ENCODE peak calls at places on chromosome 5, in nine cellular contexts. O, A, Q, F, W, L, H, D and S are unnamed samples.
A peak's percentile ranks its signal among the peaks of the same experiment; 100 is the strongest.

GRCh38 chr5:154740957-154741356 is 14.2 kb upstream of the LARP1 start:
- DNase-seq in O (no peak), A (no peak), Q (peak; percentile 89), F (peak; percentile 49), W (no peak), L (no peak), H (no peak), D (no peak), S (no peak)

GRCh38 chr5:4570047-4571015 is 569.8 kb upstream of the ADAMTS16 start:
- DNase-seq in O (no peak), A (no peak), Q (no peak), F (no peak), W (no peak), L (no peak), H (no peak), D (no peak), S (peak; percentile 57)

GRCh38 chr5:152406082-152406481 is 1.0 kb upstream of the NMUR2 start:
- DNase-seq in O (no peak), A (no peak), Q (no peak), F (no peak), W (no peak), L (no peak), H (no peak), D (no peak), S (no peak)

GRCh38 chr5:16558984-16559629 is 57.7 kb downstream of the RETREG1 start:
- DNase-seq in O (no peak), A (no peak), Q (no peak), F (no peak), W (no peak), L (no peak), H (no peak), D (no peak), S (no peak)

GRCh38 chr5:128192368-128192767 is 108.8 kb downstream of the SLC12A2 start:
- DNase-seq in O (no peak), A (no peak), Q (no peak), F (no peak), W (no peak), L (no peak), H (no peak), D (no peak), S (no peak)

GRCh38 chr5:55535199-55535905 is 588 bp upstream of the PLPP1 start:
- DNase-seq in O (no peak), A (no peak), Q (no peak), F (no peak), W (no peak), L (no peak), H (no peak), D (no peak), S (no peak)

GRCh38 chr5:177542816-177543472 is 11.4 kb downstream of the FAM193B start:
- DNase-seq in O (no peak), A (no peak), Q (no peak), F (peak; percentile 98), W (no peak), L (no peak), H (no peak), D (no peak), S (no peak)

GRCh38 chr5:41748631-41749030 is 121.6 kb downstream of the OXCT1 start:
- DNase-seq in O (no peak), A (no peak), Q (no peak), F (peak; percentile 0), W (no peak), L (no peak), H (no peak), D (no peak), S (no peak)

GRCh38 chr5:72641164-72641563 is 134.0 kb upstream of the ZNF366 start:
- DNase-seq in O (no peak), A (no peak), Q (no peak), F (no peak), W (no peak), L (no peak), H (no peak), D (no peak), S (no peak)

GRCh38 chr5:84696651-84697050 is 312.0 kb upstream of the EDIL3 start:
- DNase-seq in O (no peak), A (no peak), Q (no peak), F (no peak), W (no peak), L (no peak), H (no peak), D (no peak), S (peak; percentile 66)

GRCh38 chr5:317086-317811 is 4.3 kb upstream of the AHRR start:
- DNase-seq in O (peak; percentile 51), A (no peak), Q (peak; percentile 83), F (peak; percentile 71), W (no peak), L (no peak), H (peak; percentile 94), D (no peak), S (peak; percentile 86)

GRCh38 chr5:145471831-145472616 is 363.1 kb downstream of the PRELID2 start:
- DNase-seq in O (no peak), A (no peak), Q (peak; percentile 9), F (peak; percentile 13), W (no peak), L (no peak), H (no peak), D (no peak), S (peak; percentile 71)

GRCh38 chr5:138102454-138103320 is 18.9 kb downstream of the WNT8A start:
- DNase-seq in O (no peak), A (no peak), Q (no peak), F (no peak), W (no peak), L (no peak), H (no peak), D (no peak), S (no peak)

GRCh38 chr5:82018462-82018861 is 46.6 kb downstream of the ATG10 start:
- DNase-seq in O (no peak), A (no peak), Q (peak; percentile 5), F (peak; percentile 53), W (no peak), L (no peak), H (no peak), D (no peak), S (no peak)

GRCh38 chr5:140351609-140352334 is 5.4 kb upstream of the HBEGF start:
- DNase-seq in O (peak; percentile 62), A (no peak), Q (peak; percentile 62), F (peak; percentile 82), W (no peak), L (no peak), H (peak; percentile 73), D (no peak), S (peak; percentile 63)

GRCh38 chr5:116448869-116449453 is 125.7 kb downstream of the SEMA6A start:
- DNase-seq in O (no peak), A (no peak), Q (no peak), F (no peak), W (no peak), L (no peak), H (no peak), D (no peak), S (no peak)

GRCh38 chr5:40906351-40906751 is 2.9 kb upstream of the C7 start:
- DNase-seq in O (no peak), A (no peak), Q (no peak), F (no peak), W (no peak), L (no peak), H (no peak), D (no peak), S (no peak)

GRCh38 chr5:123809594-123810172 is 297.7 kb downstream of the CSNK1G3 start:
- DNase-seq in O (no peak), A (no peak), Q (peak; percentile 76), F (peak; percentile 78), W (no peak), L (no peak), H (no peak), D (no peak), S (no peak)

GRCh38 chr5:111146053-111146452 is 53.9 kb downstream of the WDR36 start:
- DNase-seq in O (no peak), A (no peak), Q (no peak), F (no peak), W (no peak), L (no peak), H (no peak), D (no peak), S (no peak)